ENCODE peak calls at places on chromosomes 12 and 14, in four cellular contexts. Q, P, Z and O are unnamed samples. For H3K27me3, the result is how much of the 10 kb centered on the place peaks cover.

GRCh38 chr14:95052016-95052585 is 105.2 kb downstream of the DICER1 start:
- DNase-seq in Z (peak), Q (no peak), P (no peak), O (no peak)

GRCh38 chr14:55609681-55610080 is 29.7 kb downstream of the KTN1 start:
- DNase-seq in P (no peak), Z (no peak), Q (no peak), O (no peak)

GRCh38 chr12:54360717-54361456 is 3.4 kb downstream of the GPR84 start:
- DNase-seq in Z (peak), P (peak), Q (peak), O (no peak)

GRCh38 chr12:116113398-116114130 is 163.9 kb downstream of the MED13L start:
- DNase-seq in P (no peak), Q (no peak), Z (no peak), O (no peak)

GRCh38 chr12:71871116-71871515 is 31.6 kb downstream of the TBC1D15 start:
- DNase-seq in P (no peak), Z (no peak), Q (no peak), O (no peak)

GRCh38 chr14:32027255-32027939 is 49.7 kb upstream of the ARHGAP5 start:
- DNase-seq in Q (no peak), Z (no peak), P (no peak), O (no peak)

GRCh38 chr14:36176524-36176923 is at the start of gene PTCSC3:
- DNase-seq in Q (no peak), Z (no peak), P (no peak), O (no peak)

GRCh38 chr14:104768437-104769323 is 15.7 kb downstream of the SIVA1 start:
- DNase-seq in Q (peak), P (peak), Z (peak), O (peak)

GRCh38 chr12:94731733-94732360 is 81.5 kb upstream of the TMCC3 start:
- DNase-seq in P (no peak), Z (no peak), Q (no peak), O (no peak)

GRCh38 chr12:105425263-105426174 is 95.0 kb downstream of the C12orf75 start:
- DNase-seq in P (no peak), Q (no peak), Z (no peak), O (no peak)

GRCh38 chr12:31011336-31011735 is 62.3 kb upstream of the DDX11 start:
- DNase-seq in Q (no peak), P (no peak), Z (peak), O (no peak)

GRCh38 chr14:27605298-27605697 is 1007.5 kb upstream of the NOVA1 start:
- DNase-seq in Z (no peak), Q (no peak), P (no peak), O (no peak)

GRCh38 chr14:86450075-86450474 is 920.1 kb downstream of the FLRT2 start:
- DNase-seq in P (no peak), Z (no peak), Q (no peak), O (no peak)

GRCh38 chr12:25853696-25854095 is 104.8 kb upstream of the RASSF8 start:
- DNase-seq in P (no peak), Z (no peak), Q (no peak), O (no peak)

GRCh38 chr14:74846168-74846567 is 29.8 kb downstream of the PROX2 start:
- DNase-seq in P (no peak), Q (no peak), Z (no peak), O (no peak)

GRCh38 chr12:56154246-56154771 is 1.9 kb downstream of the MYL6B start:
- DNase-seq in Z (no peak), Q (no peak), P (no peak), O (no peak)

GRCh38 chr12:19130224-19131019 is 889 bp downstream of the PLEKHA5 start:
- DNase-seq in P (peak), Q (peak), Z (peak), O (peak)
- TF ChIP-seq CTCF in P (no peak), Q (no peak), Z (no peak), O (no peak)

DNA sequence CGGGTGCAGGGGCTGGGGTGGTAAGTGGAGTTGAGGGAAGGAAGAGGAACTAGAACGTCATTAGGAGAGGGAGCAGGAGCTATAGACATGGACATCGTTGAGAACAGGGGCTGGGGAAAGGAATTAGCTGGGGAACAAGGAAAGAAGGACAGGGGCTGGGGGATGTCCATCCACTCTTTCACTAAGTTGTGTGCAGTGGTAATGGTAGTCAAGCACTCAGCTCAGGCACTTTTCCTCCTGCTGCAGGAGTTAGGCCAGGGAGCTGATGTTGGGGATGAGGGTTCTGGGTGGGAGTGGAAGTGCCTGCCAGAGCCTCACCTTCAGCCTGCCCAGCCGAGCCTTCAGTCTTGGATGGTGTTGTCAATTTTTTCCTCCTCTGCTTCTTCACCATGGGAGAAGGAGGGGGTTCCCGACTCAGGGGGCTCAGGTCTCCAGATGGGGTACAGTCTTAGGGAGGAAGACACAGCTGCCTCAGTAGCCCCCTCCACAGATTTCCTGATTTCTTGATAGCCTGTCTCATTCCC is 9.2 kb downstream of the AGAP2 start:
- DNase-seq in P (no peak), Q (peak), Z (peak), O (peak)
- H3K27me3 ChIP-seq in P (under half), Q (under half), Z (under half), O (under half)

GRCh38 chr12:66236969-66237368 is 48.0 kb downstream of the IRAK3 start:
- DNase-seq in Z (no peak), Q (no peak), P (no peak), O (no peak)

GRCh38 chr12:66240106-66240820 is 51.2 kb downstream of the IRAK3 start:
- DNase-seq in Z (no peak), P (no peak), Q (no peak), O (no peak)

GRCh38 chr12:66237505-66238175 is 48.6 kb downstream of the IRAK3 start:
- DNase-seq in P (no peak), Q (no peak), Z (no peak), O (no peak)

GRCh38 chr12:66241061-66242043 is 52.3 kb downstream of the IRAK3 start:
- DNase-seq in P (no peak), Q (no peak), Z (no peak), O (no peak)

GRCh38 chr12:66239295-66239694 is 50.3 kb downstream of the IRAK3 start:
- DNase-seq in Q (no peak), Z (no peak), P (no peak), O (no peak)
- TF ChIP-seq CTCF in Q (no peak), Z (no peak), P (no peak), O (no peak)

DNA sequence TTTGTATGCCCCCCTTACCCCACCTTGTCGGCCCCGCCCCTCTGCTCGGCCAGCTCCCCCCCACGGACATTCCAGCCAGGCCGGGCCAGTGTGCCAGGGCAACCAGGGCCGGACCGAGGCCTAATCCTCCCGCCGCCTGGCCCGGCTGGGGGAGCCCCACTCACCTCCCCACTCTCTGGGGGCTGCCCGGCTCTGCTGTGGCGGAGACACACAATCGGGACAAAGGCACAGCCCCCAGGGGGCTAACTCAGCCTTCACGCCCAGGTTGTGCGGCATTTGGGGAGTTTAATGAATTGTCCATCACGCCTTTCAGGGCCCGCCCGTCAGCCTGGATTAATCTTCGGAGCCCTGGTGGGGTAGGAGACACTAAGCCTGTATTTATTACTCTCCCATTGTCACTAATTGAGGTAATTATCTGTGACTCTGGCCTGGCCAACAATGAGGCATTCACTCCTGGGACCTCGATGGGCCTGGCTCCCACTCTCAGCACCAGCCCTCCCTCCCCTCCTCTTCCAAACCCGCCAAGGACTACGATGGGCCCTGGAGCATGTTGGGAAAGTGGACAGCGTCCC is 8.7 kb downstream of the WNT1 start:
- DNase-seq in Q (no peak), P (no peak), Z (no peak), O (no peak)
- H3K27me3 ChIP-seq in Q (under half), P (under half), Z (under half), O (under half)

GRCh38 chr12:107133462-107133861 is 40.1 kb upstream of the CRY1 start:
- DNase-seq in Z (no peak), P (no peak), Q (no peak), O (no peak)
- TF ChIP-seq CTCF in Z (no peak), P (no peak), Q (no peak), O (no peak)